ENCODE peak calls at places on chromosomes 7 and 10, in four cellular contexts. Z, J, G and X are unnamed samples.

GRCh38 chr10:11685787-11686218 is 56.4 kb upstream of the ECHDC3 start:
- DNase-seq in Z (peak; percentile 91), G (peak; percentile 82), J (no peak), X (peak; percentile 93)

GRCh38 chr7:93046641-93047040 is 71.1 kb downstream of the SAMD9 start:
- DNase-seq in G (no peak), Z (no peak), J (no peak), X (no peak)

GRCh38 chr10:70753841-70754621 is 31.1 kb downstream of the TBATA start:
- DNase-seq in G (peak; percentile 48), Z (no peak), J (no peak), X (peak; percentile 42)

GRCh38 chr10:7767209-7767608 is 20.6 kb downstream of the KIN start:
- DNase-seq in G (no peak), Z (no peak), J (no peak), X (no peak)

GRCh38 chr10:69130251-69130650 is 6.3 kb downstream of the VPS26A start:
- DNase-seq in J (no peak), G (no peak), Z (no peak), X (no peak)

GRCh38 chr7:105014725-105015630 is 973 bp downstream of the KMT2E start:
- DNase-seq in Z (peak; percentile 62), J (peak; percentile 58), G (peak; percentile 60), X (peak; percentile 69)

GRCh38 chr10:6048281-6049030 is 13.7 kb downstream of the IL2RA start:
- DNase-seq in J (no peak), G (no peak), Z (no peak), X (no peak)

GRCh38 chr10:119726291-119727261 is 726 bp downstream of the INPP5F start:
- DNase-seq in Z (no peak), J (no peak), G (no peak), X (no peak)

GRCh38 chr10:7424315-7424714 is 13.5 kb upstream of the SFMBT2 start:
- DNase-seq in J (no peak), G (no peak), Z (no peak), X (peak; percentile 34)

GRCh38 chr10:52216852-52217251 is 97.2 kb upstream of the DKK1 start:
- DNase-seq in J (no peak), Z (no peak), G (no peak), X (peak; percentile 22)

GRCh38 chr7:27031289-27032172 is 64.3 kb downstream of the HOXA1 start:
- DNase-seq in J (no peak), G (no peak), Z (no peak), X (no peak)

GRCh38 chr7:23369100-23369499 is 70.0 kb downstream of the MALSU1 start:
- DNase-seq in G (no peak), Z (no peak), J (no peak), X (no peak)

GRCh38 chr7:70044064-70044463 is 445.8 kb downstream of the AUTS2 start:
- DNase-seq in Z (no peak), G (no peak), J (no peak), X (no peak)

GRCh38 chr10:126459878-126460481 is 71.7 kb upstream of the ADAM12 start:
- DNase-seq in G (no peak), J (peak; percentile 90), Z (no peak), X (no peak)

GRCh38 chr7:100369105-100369504 is 4.2 kb upstream of the PILRA start:
- DNase-seq in G (peak; percentile 84), Z (no peak), J (no peak), X (peak; percentile 89)
- H3K4me1 ChIP-seq in G (peaks cover 79% of the 10 kb centered on the region), Z (no peaks in the 10 kb centered on the region), J (peaks cover 7% of the 10 kb centered on the region), X (peaks cover 9% of the 10 kb centered on the region)

GRCh38 chr7:44618045-44618444 is 11.6 kb downstream of the OGDH start:
- DNase-seq in J (no peak), Z (no peak), G (no peak), X (no peak)

GRCh38 chr7:44617225-44617885 is 10.9 kb downstream of the OGDH start:
- DNase-seq in Z (no peak), J (no peak), G (no peak), X (no peak)

GRCh38 chr7:44615793-44616192 is 9.4 kb downstream of the OGDH start:
- DNase-seq in G (no peak), J (no peak), Z (no peak), X (no peak)

GRCh38 chr7:44616545-44616944 is 10.1 kb downstream of the OGDH start:
- DNase-seq in Z (no peak), G (no peak), J (no peak), X (no peak)

DNA sequence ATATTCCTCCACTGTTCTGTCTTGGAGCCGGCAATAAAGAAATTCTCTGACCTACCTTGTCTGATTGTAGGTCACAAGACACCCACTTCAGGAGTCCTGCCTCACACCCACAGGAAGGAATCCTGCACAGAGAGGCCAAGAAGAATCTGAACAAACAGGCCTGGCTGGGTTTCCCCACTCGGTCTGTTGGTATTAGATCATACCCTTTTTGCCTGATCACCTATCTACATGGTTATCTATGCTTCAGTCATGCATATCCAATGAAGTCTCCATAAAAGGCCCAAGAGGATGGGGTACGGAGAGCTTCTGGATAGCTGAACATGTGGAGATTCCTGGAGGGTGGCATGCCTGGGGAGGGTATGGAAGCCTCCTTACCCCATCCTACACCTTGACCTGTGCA is 12.3 kb downstream of the OGDH start:
- DNase-seq in J (no peak), G (no peak), Z (no peak), X (no peak)
- H3K27ac ChIP-seq in J (no peak overlapping the region), G (no peak overlapping the region), Z (no peak overlapping the region), X (no peak overlapping the region)

GRCh38 chr7:129948877-129949291 is 3.9 kb downstream of the UBE2H start:
- DNase-seq in Z (peak; percentile 89), J (peak; percentile 92), G (peak; percentile 91), X (peak; percentile 82)
- TF ChIP-seq POLR2A in Z (peak; percentile 36), J (no peak), G (peak; percentile 27), X (peak; percentile 56)

GRCh38 chr10:93464826-93465388 is 17.2 kb downstream of the MYOF start:
- DNase-seq in G (no peak), J (no peak), Z (no peak), X (no peak)
- H3K4me1 ChIP-seq in G (peaks cover 74% of the 10 kb centered on the region), J (peaks cover 93% of the 10 kb centered on the region), Z (peaks cover 6% of the 10 kb centered on the region), X (peaks cover 4% of the 10 kb centered on the region)

GRCh38 chr7:744854-745430 is 17.9 kb upstream of the PRKAR1B start:
- DNase-seq in J (no peak), Z (peak; percentile 24), G (no peak), X (no peak)

GRCh38 chr7:745431-745980 is 18.4 kb upstream of the PRKAR1B start:
- DNase-seq in G (no peak), Z (peak; percentile 17), J (no peak), X (no peak)

GRCh38 chr7:748446-748845 is 21.4 kb upstream of the PRKAR1B start:
- DNase-seq in G (peak; percentile 58), J (no peak), Z (peak; percentile 26), X (peak; percentile 32)

GRCh38 chr7:747186-747585 is 20.1 kb upstream of the PRKAR1B start:
- DNase-seq in G (no peak), Z (peak; percentile 14), J (no peak), X (no peak)

DNA sequence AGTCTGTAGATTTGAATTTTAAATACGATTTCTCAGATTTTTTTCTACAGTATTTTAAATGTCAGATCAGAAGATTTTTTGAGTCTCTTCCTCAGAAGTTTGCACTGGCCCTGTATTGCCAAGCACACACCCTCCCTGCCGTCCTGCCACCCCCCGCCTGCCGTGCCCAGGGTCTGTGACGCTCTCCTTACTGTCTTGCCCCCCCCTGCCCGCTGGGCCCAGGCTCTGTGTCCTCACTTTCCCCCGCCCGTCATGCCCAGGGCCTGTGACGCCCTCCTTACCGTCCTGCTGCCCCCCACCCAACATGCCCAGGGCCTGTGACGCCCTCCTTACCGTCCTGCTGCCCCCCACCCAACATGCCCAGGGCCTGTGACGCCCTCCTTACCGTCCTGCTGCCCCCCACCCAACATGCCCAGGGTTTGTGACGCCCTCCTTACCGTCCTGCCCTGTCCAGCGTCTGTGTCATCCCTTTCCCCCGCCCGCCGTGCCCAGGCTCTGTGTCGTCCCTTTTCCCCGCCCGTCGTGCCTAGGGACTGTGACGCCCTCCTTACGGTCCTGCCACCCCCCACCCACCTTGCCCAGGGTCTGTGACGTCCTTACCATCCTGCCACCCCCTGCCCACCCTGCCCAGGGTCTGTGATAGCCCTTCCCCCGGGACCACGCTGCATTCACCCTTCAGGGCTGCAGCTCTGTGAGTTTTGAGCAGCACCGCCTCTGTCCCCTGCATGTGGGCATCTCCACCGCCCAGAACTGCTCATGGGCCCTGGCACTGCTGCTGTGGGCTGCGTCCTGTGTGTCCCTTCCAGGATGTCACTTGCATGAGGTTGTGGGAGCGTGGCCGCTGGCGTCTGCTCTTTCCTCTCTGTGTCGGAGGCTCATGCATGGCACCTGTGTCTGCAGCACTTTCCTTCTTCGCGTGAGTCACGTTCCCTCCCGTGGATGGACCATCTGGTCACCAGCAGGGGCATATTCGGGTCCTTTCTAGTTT is 19.3 kb upstream of the PRKAR1B start:
- DNase-seq in G (peak; percentile 47), J (no peak), Z (peak; percentile 30), X (no peak)
- H3K27ac ChIP-seq in G (peak overlapping the region; percentile 55), J (no peak overlapping the region), Z (no peak overlapping the region), X (no peak overlapping the region)

DNA sequence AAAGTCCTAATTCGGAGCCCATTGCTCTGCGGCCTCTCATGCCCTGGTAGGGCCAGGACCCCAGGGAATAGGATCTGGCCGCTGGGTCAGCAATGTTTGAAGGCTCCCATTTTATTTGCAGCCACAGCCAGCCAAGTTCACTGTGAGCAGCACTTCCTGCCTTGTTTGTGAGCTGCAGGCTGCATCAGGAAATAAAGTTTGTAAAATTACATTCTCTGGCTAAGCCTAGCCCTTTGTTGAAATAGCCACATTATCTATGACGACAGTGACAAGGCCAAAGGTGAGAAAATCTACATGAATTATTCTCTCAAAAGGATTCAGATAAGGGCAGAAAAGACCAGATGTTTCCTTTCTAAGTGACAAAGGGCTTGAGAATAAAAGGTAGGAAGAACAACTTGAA is 23.7 kb upstream of the ITGB1 start:
- DNase-seq in G (peak; percentile 73), J (no peak), Z (no peak), X (peak; percentile 68)
- TF ChIP-seq POLR2A in G (no peak), J (peak; percentile 60), Z (no peak), X (peak; percentile 90)

DNA sequence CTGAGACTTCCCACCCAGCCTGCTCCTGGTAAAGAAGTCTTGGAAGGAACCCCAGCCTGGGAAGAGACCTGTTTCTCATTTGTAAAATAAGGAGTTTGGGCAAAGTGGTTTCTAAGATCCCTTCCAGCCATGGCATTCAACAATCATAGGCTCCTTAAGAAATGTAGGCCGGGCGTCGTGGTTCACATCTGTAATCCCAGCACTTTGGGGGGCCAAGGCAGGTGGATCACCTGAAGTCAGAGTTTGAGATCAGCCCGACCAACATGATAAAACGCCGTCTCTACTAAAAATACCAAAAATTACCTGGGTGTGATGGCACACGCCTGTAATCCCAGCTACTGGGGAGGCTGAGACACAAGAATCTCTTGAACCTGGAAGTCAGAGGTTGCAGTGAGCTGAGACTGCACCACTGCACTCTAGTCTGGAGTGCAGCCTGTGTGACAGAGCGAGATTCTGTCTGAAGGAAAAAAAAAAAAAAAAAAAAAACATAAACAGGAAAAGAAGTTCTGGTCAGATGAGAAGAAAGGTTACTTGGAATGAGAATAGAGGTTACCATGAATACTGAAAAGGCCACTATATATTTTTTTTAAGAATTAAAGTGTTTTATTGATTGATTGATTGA is 15.9 kb downstream of the DLG5 start:
- DNase-seq in Z (no peak), J (no peak), G (no peak), X (no peak)
- H3K4me1 ChIP-seq in Z (peaks cover 39% of the 10 kb centered on the region), J (peaks cover 75% of the 10 kb centered on the region), G (peaks cover 15% of the 10 kb centered on the region), X (peaks cover 50% of the 10 kb centered on the region)

GRCh38 chr7:137873979-137874378 is 27.2 kb upstream of the DGKI start:
- DNase-seq in J (no peak), Z (no peak), G (no peak), X (no peak)
- H3K27ac ChIP-seq in J (no peak overlapping the region), Z (no peak overlapping the region), G (peak overlapping the region; percentile 51), X (no peak overlapping the region)

GRCh38 chr10:100737359-100738054 is 7.9 kb upstream of the PAX2 start:
- DNase-seq in G (no peak), Z (no peak), J (no peak), X (no peak)
- TF ChIP-seq POLR2A in G (no peak), Z (no peak), J (no peak), X (no peak)